ENCODE peak calls at places on chromosomes 2 and 18, in six cellular contexts. Z is heart left ventricle, N is esophagus squamous epithelium, G is EH, O is choroid plexus epithelial cell, B is amniotic stem cell. J is an unnamed sample.

GRCh38 chr2:100292022-100292580 is 30.2 kb downstream of the LONRF2 start:
- DNase-seq in Z (peak), N (no peak), G (peak), O (peak), B (peak), J (no peak)

GRCh38 chr2:233449071-233449901 is 95.0 kb downstream of the DGKD start:
- DNase-seq in Z (no peak), N (no peak), G (peak), O (peak), B (no peak), J (no peak)

GRCh38 chr18:2656237-2657042 is 914 bp downstream of the SMCHD1 start:
- DNase-seq in Z (peak), N (peak), G (peak), O (peak), B (no peak), J (peak)

GRCh38 chr2:99420031-99420430 is 69.8 kb downstream of the REV1 start:
- DNase-seq in Z (no peak), N (no peak), G (peak), O (peak), B (no peak), J (no peak)

GRCh38 chr2:85913854-85914524 is 25.2 kb upstream of the ST3GAL5 start:
- DNase-seq in Z (no peak), N (no peak), G (peak), O (peak), B (no peak), J (no peak)

GRCh38 chr18:57698571-57699276 is 77.1 kb upstream of the NARS1 start:
- DNase-seq in Z (no peak), N (no peak), G (peak), O (peak), B (peak), J (no peak)

GRCh38 chr18:70046207-70046606 is 98.5 kb upstream of the CD226 start:
- DNase-seq in Z (no peak), N (no peak), G (peak), O (peak), B (no peak), J (peak)

GRCh38 chr2:120219766-120220165 is 3.4 kb downstream of the TMEM185B start:
- DNase-seq in Z (no peak), N (no peak), G (no peak), O (no peak), B (no peak), J (no peak)

GRCh38 chr18:21831413-21831831 is 90.8 kb downstream of the MIB1 start:
- DNase-seq in Z (peak), N (no peak), G (peak), O (peak), B (no peak), J (no peak)

GRCh38 chr18:9095297-9096012 is 7.0 kb upstream of the NDUFV2 start:
- DNase-seq in Z (no peak), N (no peak), G (no peak), O (peak), B (no peak), J (no peak)

GRCh38 chr2:1747065-1747941 is 3.0 kb upstream of the PXDN start:
- DNase-seq in Z (peak), N (no peak), G (no peak), O (no peak), B (no peak), J (no peak)

GRCh38 chr2:28556303-28556702 is 60.4 kb downstream of the PLB1 start:
- DNase-seq in Z (no peak), N (no peak), G (no peak), O (no peak), B (no peak), J (no peak)

GRCh38 chr18:24734058-24734457 is 273.6 kb downstream of the HRH4 start:
- DNase-seq in Z (no peak), N (no peak), G (no peak), O (peak), B (no peak), J (no peak)

GRCh38 chr2:188978291-188979081 is 4.3 kb downstream of the COL3A1 start:
- DNase-seq in Z (no peak), N (no peak), G (peak), O (peak), B (peak), J (no peak)

J was measured in right cardiac atrium.